ENCODE peak calls at places on chromosomes 4 and X, in five cellular contexts. D is HFFc6, N is posterior cingulate gyrus, A is NCI-H345, L is hippocampal formation. M is an unnamed sample.

GRCh38 chrX:117854806-117855205 is 261.8 kb downstream of the KLHL13 start:
- DNase-seq in D (no peak), N (no peak), A (no peak), L (no peak), M (no peak)

GRCh38 chr4:8283631-8284121 is 14.1 kb downstream of the HTRA3 start:
- DNase-seq in D (no peak), N (peak), A (no peak), L (no peak), M (no peak)

GRCh38 chr4:45350438-45350837 is 624.1 kb upstream of the GNPDA2 start:
- DNase-seq in D (no peak), N (peak), A (no peak), L (peak), M (no peak)

GRCh38 chr4:80286451-80286850 is 20.0 kb downstream of the FGF5 start:
- DNase-seq in D (no peak), N (no peak), A (no peak), L (no peak), M (no peak)

GRCh38 chr4:24763631-24764302 is 31.6 kb upstream of the SOD3 start:
- DNase-seq in D (peak), N (no peak), A (peak), L (no peak), M (no peak)

GRCh38 chr4:2819244-2820215 is 24.1 kb upstream of the ADD1 start:
- DNase-seq in D (no peak), N (peak), A (no peak), L (no peak), M (no peak)

GRCh38 chr4:78162821-78163220 is 105.7 kb downstream of the FRAS1 start:
- DNase-seq in D (no peak), N (no peak), A (no peak), L (no peak), M (no peak)

GRCh38 chr4:139214039-139214534 is 37.1 kb upstream of the ELF2 start:
- DNase-seq in D (no peak), N (no peak), A (no peak), L (no peak), M (no peak)

GRCh38 chrX:11408111-11408405 is 114.8 kb downstream of the AMELX start:
- DNase-seq in D (no peak), N (no peak), A (no peak), L (no peak), M (no peak)

GRCh38 chrX:131746491-131746968 is 202.7 kb downstream of the OR13H1 start:
- DNase-seq in D (no peak), N (peak), A (peak), L (no peak), M (no peak)

GRCh38 chr4:88108747-88109122 is 49.7 kb downstream of the ABCG2 start:
- DNase-seq in D (no peak), N (no peak), A (no peak), L (no peak), M (no peak)

GRCh38 chrX:133838761-133839676 is 146.4 kb downstream of the GPC3 start:
- DNase-seq in D (no peak), N (no peak), A (peak), L (no peak), M (no peak)

GRCh38 chr4:7335363-7336066 is 99.2 kb downstream of the PSAPL1 start:
- DNase-seq in D (no peak), N (peak), A (peak), L (peak), M (no peak)

GRCh38 chr4:88629826-88630225 is 37.5 kb downstream of the HERC3 start:
- DNase-seq in D (no peak), N (no peak), A (no peak), L (no peak), M (no peak)

GRCh38 chr4:180665481-180665880 is 1577.7 kb upstream of the TENM3 start:
- DNase-seq in D (no peak), N (no peak), A (no peak), L (no peak), M (no peak)

GRCh38 chr4:2961411-2962098 is 1.7 kb downstream of the NOP14 start:
- DNase-seq in D (no peak), N (peak), A (no peak), L (no peak), M (no peak)

M was measured in HCEC 1CT.